ENCODE peak calls at places on chromosomes 12 and 14, in nine cellular contexts. Y, S, B, D, X, K, R, J and Q are unnamed samples. For H3K9me3, the result is how much of the 10 kb centered on the place peaks cover.

GRCh38 chr12:65608319-65608916 is 215.9 kb upstream of the HMGA2 start:
- DNase-seq in Y (no peak), S (no peak), B (no peak), D (no peak), X (no peak), K (no peak), R (no peak), J (no peak), Q (no peak)

GRCh38 chr12:33488036-33488435 is 48.4 kb upstream of the SYT10 start:
- DNase-seq in Y (no peak), S (no peak), B (no peak), D (no peak), X (no peak), K (no peak), R (no peak), J (no peak), Q (no peak)

GRCh38 chr14:34347683-34348082 is 114.4 kb downstream of the SPTSSA start:
- DNase-seq in Y (no peak), S (no peak), B (no peak), D (no peak), X (no peak), K (no peak), R (no peak), J (no peak), Q (no peak)

GRCh38 chr14:64234877-64235651 is 59.1 kb downstream of the ESR2 start:
- DNase-seq in Y (no peak), S (no peak), B (no peak), D (no peak), X (no peak), K (no peak), R (peak), J (no peak), Q (no peak)

GRCh38 chr12:130970908-130971233 is 17.2 kb downstream of the ADGRD1 start:
- DNase-seq in Y (no peak), S (no peak), B (no peak), D (no peak), X (no peak), K (peak), R (no peak), J (no peak), Q (no peak)

GRCh38 chr12:120337730-120338129 is 10.2 kb upstream of the PLA2G1B start:
- DNase-seq in Y (no peak), S (no peak), B (no peak), D (no peak), X (no peak), K (no peak), R (no peak), J (no peak), Q (no peak)

GRCh38 chr12:126338031-126338441 is 1272.8 kb downstream of the AACS start:
- DNase-seq in Y (no peak), S (no peak), B (no peak), D (no peak), X (no peak), K (no peak), R (no peak), J (no peak), Q (no peak)

GRCh38 chr12:118520954-118521353 is 144.6 kb downstream of the SUDS3 start:
- DNase-seq in Y (no peak), S (no peak), B (no peak), D (no peak), X (no peak), K (no peak), R (no peak), J (no peak), Q (no peak)

GRCh38 chr14:102922490-102923200 is at the start of gene AMN:
- DNase-seq in Y (no peak), S (peak), B (no peak), D (no peak), X (peak), K (no peak), R (no peak), J (no peak), Q (no peak)

DNA sequence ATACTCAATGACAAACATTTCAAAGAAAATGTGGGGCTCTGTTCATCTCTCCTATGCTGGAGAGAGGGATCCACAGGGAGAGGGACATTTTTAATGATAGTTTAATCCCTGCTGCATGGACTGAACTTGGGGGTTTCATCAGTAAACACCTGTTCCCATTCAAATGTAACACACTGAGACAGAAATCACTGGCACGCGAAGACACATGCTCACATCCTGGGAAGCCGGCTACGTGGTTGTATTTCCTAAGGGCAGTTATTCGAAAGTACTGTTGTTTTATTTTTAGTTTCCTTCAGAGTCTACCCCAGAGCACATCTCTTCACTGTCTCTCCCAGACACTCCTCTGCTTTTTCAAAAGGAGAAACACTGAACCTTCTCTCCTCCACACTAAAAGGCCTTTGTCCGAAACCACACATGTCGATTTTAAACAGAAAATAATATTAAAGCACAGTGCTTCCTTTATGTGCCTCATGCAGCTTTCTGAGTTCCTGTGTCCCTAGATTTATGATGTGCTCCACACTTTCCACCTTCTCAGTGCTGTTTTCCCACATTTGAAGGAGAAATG is 52.8 kb downstream of the PTHLH start:
- DNase-seq in Y (no peak), S (no peak), B (no peak), D (no peak), X (no peak), K (no peak), R (no peak), J (no peak), Q (no peak)
- H3K27ac ChIP-seq in Y (no peak), S (no peak), B (no peak), D (no peak), X (no peak), K (no peak), R (no peak), J (no peak), Q (no peak)

DNA sequence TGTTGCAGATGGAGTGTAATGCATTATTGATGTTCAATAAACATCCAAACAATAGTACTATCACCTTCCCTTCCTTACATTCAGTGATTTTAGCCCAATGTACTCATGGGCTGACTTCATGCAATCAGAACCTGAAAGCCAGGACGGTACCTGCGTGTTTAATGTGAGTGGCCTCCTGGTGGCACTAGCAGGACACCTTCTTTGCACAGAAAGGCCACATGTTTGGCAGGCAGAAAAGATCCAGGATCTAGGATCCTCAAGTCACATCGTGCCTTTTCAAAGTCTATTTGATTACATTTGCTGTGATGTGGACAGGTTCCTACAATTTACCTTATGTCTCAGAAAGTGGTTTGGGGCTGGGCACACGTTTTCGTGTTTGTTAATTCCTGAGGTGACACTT is 82.9 kb downstream of the NEDD1 start:
- DNase-seq in Y (no peak), S (no peak), B (no peak), D (peak), X (peak), K (no peak), R (peak), J (no peak), Q (no peak)
- H3K9me3 ChIP-seq in Y (under half), S (under half), B (under half), D (under half), X (under half), K (under half), R (under half), J (under half), Q (under half)

GRCh38 chr12:24491968-24492367 is 456.9 kb downstream of the BCAT1 start:
- DNase-seq in Y (no peak), S (no peak), B (no peak), D (no peak), X (no peak), K (no peak), R (no peak), J (no peak), Q (no peak)

GRCh38 chr12:24499151-24500146 is 449.5 kb downstream of the BCAT1 start:
- DNase-seq in Y (no peak), S (no peak), B (no peak), D (no peak), X (no peak), K (no peak), R (no peak), J (no peak), Q (no peak)

GRCh38 chr12:24489939-24490338 is 459.0 kb downstream of the BCAT1 start:
- DNase-seq in Y (no peak), S (no peak), B (no peak), D (no peak), X (no peak), K (no peak), R (no peak), J (no peak), Q (no peak)

GRCh38 chr12:24496755-24497154 is 452.1 kb downstream of the BCAT1 start:
- DNase-seq in Y (no peak), S (no peak), B (no peak), D (no peak), X (no peak), K (no peak), R (no peak), J (no peak), Q (no peak)

GRCh38 chr12:24494401-24494800 is 454.5 kb downstream of the BCAT1 start:
- DNase-seq in Y (no peak), S (no peak), B (no peak), D (no peak), X (no peak), K (no peak), R (no peak), J (no peak), Q (no peak)
- TF ChIP-seq CTCF in Y (no peak), S (no peak), B (no peak), D (no peak), X (no peak), K (no peak), R (no peak), J (no peak), Q (no peak)

GRCh38 chr12:106343213-106343509 is 14.4 kb upstream of the POLR3B start:
- DNase-seq in Y (no peak), S (no peak), B (no peak), D (no peak), X (no peak), K (no peak), R (no peak), J (no peak), Q (no peak)
- H3K27ac ChIP-seq in Y (peak), S (peak), B (peak), D (peak), X (no peak), K (peak), R (no peak), J (peak), Q (no peak)

GRCh38 chr12:5102261-5102789 is 58.6 kb downstream of the KCNA5 start:
- DNase-seq in Y (peak), S (no peak), B (no peak), D (no peak), X (no peak), K (no peak), R (no peak), J (no peak), Q (no peak)
- H3K9me3 ChIP-seq in Y (under half), S (under half), B (under half), D (under half), X (under half), K (under half), R (under half), J (under half), Q (under half)

GRCh38 chr12:132385923-132386751 is 56.7 kb upstream of the GALNT9 start:
- DNase-seq in Y (no peak), S (no peak), B (no peak), D (peak), X (no peak), K (no peak), R (peak), J (no peak), Q (no peak)
- TF ChIP-seq CTCF in Y (no peak), S (no peak), B (no peak), D (no peak), X (peak), K (no peak), R (no peak), J (no peak), Q (no peak)

GRCh38 chr12:19211802-19212201 is 82.3 kb downstream of the PLEKHA5 start:
- DNase-seq in Y (no peak), S (no peak), B (no peak), D (no peak), X (no peak), K (no peak), R (no peak), J (no peak), Q (no peak)
- H3K27ac ChIP-seq in Y (no peak), S (no peak), B (no peak), D (no peak), X (no peak), K (no peak), R (no peak), J (no peak), Q (no peak)

DNA sequence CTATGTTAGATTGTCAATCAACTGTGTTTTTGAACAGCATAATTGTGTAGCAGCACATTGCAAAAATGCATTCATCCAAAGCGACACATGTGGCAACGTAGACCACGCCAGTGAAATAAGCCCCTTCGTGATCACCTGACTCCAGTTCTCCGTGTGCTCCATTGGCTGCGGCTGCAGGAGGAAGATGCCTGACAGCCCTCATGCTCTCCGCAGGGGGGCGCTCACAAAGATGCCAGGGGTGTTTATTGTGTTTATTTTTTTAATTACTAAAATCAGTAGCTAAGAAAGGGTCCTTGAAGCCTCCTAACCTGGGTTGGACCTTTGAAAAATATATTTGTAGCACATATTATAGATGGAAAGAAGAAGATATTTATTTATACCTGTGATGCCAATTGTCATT is 116.3 kb downstream of the SLC15A4 start:
- DNase-seq in Y (no peak), S (no peak), B (no peak), D (no peak), X (no peak), K (no peak), R (no peak), J (no peak), Q (no peak)
- H3K9me3 ChIP-seq in Y (under half), S (under half), B (under half), D (under half), X (under half), K (under half), R (under half), J (under half), Q (under half)